ENCODE peak calls at places on chromosomes 6 and 20, in ten cellular contexts. O is Calu3; A is midbrain; N is esophagus squamous epithelium; H is CD8-positive, alpha-beta T cell; Q is GM13977; I is KBM-7; T is stimulated activated CD4-positive, alpha-beta T cell treated with anti-CD3 and anti-CD28 coated beads, TNF-alpha, amount 100 ng/mL, for 48 hours; P is caudate nucleus; E is H4. Y is an unnamed sample.
A peak's percentile ranks its signal among the peaks of the same experiment; 100 is the strongest.

GRCh38 chr6:166936079-166936787 is 20.1 kb downstream of the RNASET2 start:
- DNase-seq in P (peak; percentile 30), E (no peak), N (no peak), I (peak; percentile 69), O (no peak), H (no peak), Q (no peak), A (no peak), T (no peak), Y (no peak)

GRCh38 chr6:7463785-7464184 is 74.2 kb downstream of the RIOK1 start:
- DNase-seq in I (no peak), Q (no peak), T (no peak), N (no peak), O (no peak), P (no peak), H (no peak), E (no peak), A (no peak), Y (no peak)

GRCh38 chr6:125989631-125990030 is 3.3 kb downstream of the TRMT11 start:
- DNase-seq in Q (no peak), O (no peak), H (no peak), E (no peak), P (no peak), I (no peak), T (no peak), A (no peak), N (no peak), Y (no peak)

GRCh38 chr6:70725817-70726413 is 58.2 kb downstream of the SMAP1 start:
- DNase-seq in O (no peak), E (no peak), P (no peak), I (no peak), Q (no peak), A (no peak), N (no peak), H (no peak), T (no peak), Y (no peak)

GRCh38 chr6:22954749-22955385 is 385.5 kb downstream of the HDGFL1 start:
- DNase-seq in Q (no peak), O (no peak), T (no peak), A (no peak), E (peak; percentile 13), H (no peak), N (no peak), I (no peak), P (no peak), Y (no peak)

GRCh38 chr6:109456710-109457595 is 1.4 kb upstream of the MICAL1 start:
- DNase-seq in H (no peak), P (peak; percentile 26), O (no peak), I (no peak), T (no peak), E (no peak), Q (no peak), N (no peak), A (peak; percentile 21), Y (no peak)

GRCh38 chr20:2084703-2085102 is 16.9 kb upstream of the STK35 start:
- DNase-seq in H (no peak), T (no peak), O (no peak), Q (no peak), I (no peak), A (no peak), E (no peak), P (no peak), N (no peak), Y (no peak)

GRCh38 chr6:84651583-84651982 is 112.8 kb downstream of the TBX18 start:
- DNase-seq in I (no peak), T (no peak), E (no peak), P (no peak), H (no peak), N (no peak), Q (no peak), A (no peak), O (no peak), Y (no peak)

GRCh38 chr20:1362484-1362883 is 30.4 kb downstream of the FKBP1A start:
- DNase-seq in Q (no peak), P (no peak), A (no peak), T (no peak), H (no peak), N (no peak), I (no peak), E (no peak), O (no peak), Y (no peak)

GRCh38 chr6:36752886-36753506 is 55.4 kb downstream of the RAB44 start:
- DNase-seq in I (no peak), Q (no peak), H (no peak), O (no peak), E (no peak), N (no peak), A (no peak), T (no peak), P (no peak), Y (no peak)

GRCh38 chr6:155690820-155691219 is 235.2 kb upstream of the NOX3 start:
- DNase-seq in E (no peak), H (no peak), O (no peak), T (no peak), A (no peak), P (no peak), Q (no peak), I (no peak), N (no peak), Y (no peak)